ENCODE peak calls at places on chromosomes 12 and 14, in five cellular contexts. M is GM20000; B is RWPE2; G is gastrocnemius medialis; H is CD8-positive, alpha-beta T cell. P is an unnamed sample.
A peak's percentile ranks its signal among the peaks of the same experiment; 100 is the strongest.

GRCh38 chr12:59736786-59737185 is 141.0 kb downstream of the SLC16A7 start:
- DNase-seq in B (no peak), H (no peak), G (no peak), M (no peak), P (no peak)

GRCh38 chr14:95275507-95275906 is 44.2 kb downstream of the CLMN start:
- DNase-seq in M (no peak), H (no peak), G (no peak), B (no peak), P (no peak)

GRCh38 chr14:62056789-62057188 is 294.6 kb downstream of the SNAPC1 start:
- DNase-seq in H (no peak), G (no peak), B (no peak), M (no peak), P (no peak)

GRCh38 chr14:97058589-97058988 is 261.4 kb downstream of the VRK1 start:
- DNase-seq in M (no peak), B (no peak), G (no peak), H (no peak), P (no peak)

GRCh38 chr12:62537544-62537943 is 70.9 kb downstream of the MON2 start:
- DNase-seq in B (no peak), H (no peak), M (no peak), G (no peak), P (no peak)

GRCh38 chr14:91439345-91439744 is 21.7 kb upstream of the CCDC88C start:
- DNase-seq in G (no peak), B (no peak), H (no peak), M (no peak), P (no peak)

GRCh38 chr14:72898448-72898847 is 4.5 kb upstream of the DPF3 start:
- DNase-seq in G (no peak), M (no peak), H (no peak), B (no peak), P (no peak)

GRCh38 chr14:45891417-45892080 is 638.5 kb upstream of the MIS18BP1 start:
- DNase-seq in M (no peak), B (peak; percentile 56), H (no peak), G (no peak), P (no peak)

GRCh38 chr12:121202407-121203355 is 7.2 kb upstream of the P2RX4 start:
- DNase-seq in G (no peak), M (no peak), H (no peak), B (no peak), P (no peak)

GRCh38 chr14:22448035-22448904 is 140.8 kb downstream of the DAD1 start:
- DNase-seq in G (no peak), H (no peak), M (peak; percentile 45), B (no peak), P (peak; percentile 52)

GRCh38 chr12:127230843-127231260 is 1036.1 kb upstream of the TMEM132C start:
- DNase-seq in B (peak; percentile 85), G (peak; percentile 47), H (no peak), M (no peak), P (no peak)

GRCh38 chr12:120712654-120713053 is 2.4 kb downstream of the UNC119B start:
- DNase-seq in G (no peak), H (no peak), M (no peak), B (no peak), P (no peak)

GRCh38 chr12:30515351-30515750 is 180.3 kb downstream of the IPO8 start:
- DNase-seq in B (no peak), G (no peak), M (no peak), H (no peak), P (no peak)

GRCh38 chr12:82461393-82461792 is 103.1 kb downstream of the METTL25 start:
- DNase-seq in H (no peak), G (no peak), B (no peak), M (no peak), P (no peak)

GRCh38 chr12:3117628-3118027 is 40.4 kb downstream of the TSPAN9 start:
- DNase-seq in H (no peak), G (no peak), M (no peak), B (no peak), P (no peak)

GRCh38 chr14:99803106-99803437 is 9.9 kb downstream of the EML1 start:
- DNase-seq in M (no peak), B (peak; percentile 23), H (no peak), G (no peak), P (no peak)

GRCh38 chr14:58096731-58097130 is 55.3 kb downstream of the ARMH4 start:
- DNase-seq in G (no peak), H (no peak), M (no peak), B (no peak), P (no peak)

GRCh38 chr12:49805409-49805808 is 22.8 kb downstream of the NCKAP5L start:
- DNase-seq in G (no peak), H (no peak), M (no peak), B (no peak), P (no peak)

GRCh38 chr12:131673519-131674265 is 37.2 kb upstream of the SFSWAP start:
- DNase-seq in G (no peak), H (no peak), M (no peak), B (no peak), P (no peak)

GRCh38 chr12:19482551-19483109 is 43.3 kb downstream of the AEBP2 start:
- DNase-seq in H (peak; percentile 3), G (peak; percentile 15), M (peak; percentile 35), B (no peak), P (no peak)

GRCh38 chr14:92352158-92352985 is 29.4 kb downstream of the SLC24A4 start:
- DNase-seq in H (no peak), M (peak; percentile 53), G (no peak), B (no peak), P (no peak)

GRCh38 chr12:7916936-7917335 is 19.1 kb downstream of the SLC2A3 start:
- DNase-seq in G (no peak), M (no peak), B (no peak), H (no peak), P (no peak)

GRCh38 chr14:37695836-37696235 is 100.4 kb downstream of the TTC6 start:
- DNase-seq in G (no peak), M (no peak), H (no peak), B (no peak), P (no peak)

GRCh38 chr12:105741786-105742566 is 396.8 kb downstream of the NUAK1 start:
- DNase-seq in M (no peak), G (no peak), H (no peak), B (no peak), P (no peak)

GRCh38 chr14:36519431-36520321 is at the start of gene NKX2-1:
- DNase-seq in M (peak; percentile 47), H (no peak), B (no peak), G (no peak), P (no peak)

GRCh38 chr14:94332587-94332986 is 9.5 kb upstream of the SERPINA6 start:
- DNase-seq in M (no peak), B (no peak), H (no peak), G (no peak), P (no peak)

GRCh38 chr12:124177276-124177950 is 117.5 kb upstream of the RFLNA start:
- DNase-seq in B (no peak), H (no peak), M (no peak), G (no peak), P (no peak)

GRCh38 chr12:58557646-58558045 is 362.7 kb downstream of the LRIG3 start:
- DNase-seq in B (no peak), M (no peak), H (no peak), G (no peak), P (no peak)

GRCh38 chr14:54691525-54692260 is 124.8 kb downstream of the SAMD4A start:
- DNase-seq in M (peak; percentile 51), B (peak; percentile 78), G (peak; percentile 84), H (no peak), P (peak; percentile 27)

GRCh38 chr14:46054526-46054925 is 597.1 kb downstream of the RPL10L start:
- DNase-seq in B (no peak), M (no peak), H (no peak), G (no peak), P (no peak)

GRCh38 chr14:105398726-105399440 is 545 bp downstream of the TEX22 start:
- DNase-seq in G (no peak), B (no peak), M (no peak), H (no peak), P (no peak)
- TF ChIP-seq CTCF in G (no peak), B (peak; percentile 13), M (no peak), H (no peak), P (no peak)

GRCh38 chr12:78115889-78116288 is 285.2 kb downstream of the NAV3 start:
- DNase-seq in M (no peak), G (no peak), B (no peak), H (no peak), P (no peak)

GRCh38 chr12:78120866-78121590 is 290.3 kb downstream of the NAV3 start:
- DNase-seq in H (no peak), M (peak; percentile 7), G (no peak), B (no peak), P (no peak)

GRCh38 chr12:78118486-78118885 is 287.8 kb downstream of the NAV3 start:
- DNase-seq in G (no peak), B (no peak), M (no peak), H (no peak), P (no peak)

GRCh38 chr12:78119351-78119918 is 288.7 kb downstream of the NAV3 start:
- DNase-seq in G (no peak), H (no peak), B (no peak), M (no peak), P (no peak)

DNA sequence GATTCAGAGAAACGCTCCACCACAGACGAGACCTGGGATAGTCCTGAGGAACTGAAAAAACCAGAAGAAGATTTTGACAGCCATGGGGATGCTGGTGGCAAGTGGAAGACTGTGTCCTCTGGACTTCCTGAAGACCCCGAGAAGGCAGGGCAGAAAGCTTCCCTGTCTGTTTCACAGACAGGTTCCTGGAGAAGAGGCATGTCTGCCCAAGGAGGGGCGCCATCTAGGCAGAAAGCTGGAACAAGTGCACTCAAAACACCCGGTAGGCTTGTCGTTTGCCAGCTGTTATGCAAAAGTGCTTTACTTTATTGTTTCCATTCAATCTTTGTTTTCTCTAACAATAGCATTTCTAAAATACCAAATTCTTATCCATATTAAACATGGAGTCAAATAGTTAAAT is 287.3 kb downstream of the NAV3 start:
- DNase-seq in B (no peak), G (no peak), M (no peak), H (no peak), P (no peak)
- TF ChIP-seq CTCF in B (no peak), G (no peak), M (no peak), H (no peak), P (no peak)

DNA sequence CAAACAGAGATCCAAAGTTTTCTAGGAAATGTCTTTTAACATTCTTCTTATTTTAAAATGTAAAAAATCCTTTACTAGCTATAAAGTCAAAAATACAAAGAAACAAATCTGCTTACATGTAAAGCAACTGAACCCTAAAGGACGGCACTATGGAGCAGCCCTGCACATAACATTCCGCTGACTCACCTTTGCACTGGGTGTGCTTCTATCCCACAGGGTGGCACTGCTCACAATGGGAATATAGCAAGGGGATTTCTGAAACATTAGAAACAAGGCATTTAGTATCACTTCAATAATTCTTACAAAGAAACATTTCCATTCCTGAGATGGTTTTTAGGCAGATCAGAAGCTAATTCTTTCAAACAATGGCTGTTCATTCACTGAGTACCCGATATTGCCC is 94.3 kb downstream of the C12orf42 start:
- DNase-seq in M (no peak), H (no peak), B (no peak), G (no peak), P (no peak)
- TF ChIP-seq CTCF in M (no peak), H (no peak), B (peak; percentile 46), G (no peak), P (no peak)

GRCh38 chr12:38053655-38054464 is 262.7 kb upstream of the ALG10B start:
- DNase-seq in H (no peak), G (no peak), B (no peak), M (no peak), P (no peak)
- TF ChIP-seq CTCF in H (no peak), G (no peak), B (peak; percentile 7), M (no peak), P (no peak)

P was measured in natural killer cell.